ENCODE peak calls at places on chromosomes 1 and 21, in four cellular contexts. F is uterus, I is A549, Q is stomach. J is an unnamed sample. For H3K4me1, the result is how much of the 10 kb centered on the place peaks cover.

GRCh38 chr1:98322966-98323365 is 338.6 kb upstream of the SNX7 start:
- DNase-seq in Q (no peak), F (no peak), I (no peak), J (no peak)

GRCh38 chr1:181099152-181100014 is 10.9 kb downstream of the IER5 start:
- DNase-seq in I (no peak), F (no peak), Q (no peak), J (no peak)

GRCh38 chr1:4002741-4003140 is 102.7 kb upstream of the C1orf174 start:
- DNase-seq in Q (no peak), F (no peak), I (no peak), J (no peak)

GRCh38 chr1:155339515-155340111 is 18.9 kb downstream of the RUSC1 start:
- DNase-seq in Q (no peak), F (no peak), I (no peak), J (no peak)

GRCh38 chr1:146034976-146035469 is 13.5 kb upstream of the HJV start:
- DNase-seq in Q (no peak), I (peak), F (no peak), J (no peak)

GRCh38 chr1:167635233-167635648 is 5.2 kb downstream of the RCSD1 start:
- DNase-seq in F (no peak), I (no peak), Q (no peak), J (no peak)

GRCh38 chr21:18810136-18810535 is 406.6 kb upstream of the TMPRSS15 start:
- DNase-seq in I (no peak), F (no peak), Q (no peak), J (no peak)

GRCh38 chr1:183022202-183023145 is 746 bp upstream of the LAMC1 start:
- DNase-seq in Q (peak), I (peak), F (peak), J (peak)

GRCh38 chr1:208349679-208350330 is 105.6 kb upstream of the PLXNA2 start:
- DNase-seq in Q (no peak), I (no peak), F (no peak), J (no peak)

GRCh38 chr1:65632230-65632629 is 160.5 kb upstream of the PDE4B start:
- DNase-seq in I (no peak), F (no peak), Q (no peak), J (no peak)

GRCh38 chr1:223667484-223668182 is 2.1 kb upstream of the CAPN8 start:
- DNase-seq in I (no peak), F (no peak), Q (no peak), J (no peak)

GRCh38 chr1:209927466-209927865 is 10.6 kb upstream of the SYT14 start:
- DNase-seq in F (no peak), Q (no peak), I (no peak), J (no peak)

GRCh38 chr1:14255711-14256110 is 342.8 kb upstream of the KAZN start:
- DNase-seq in Q (no peak), I (no peak), F (no peak), J (no peak)

GRCh38 chr1:223695941-223696340 is 16.4 kb upstream of the CAPN2 start:
- DNase-seq in Q (no peak), F (no peak), I (no peak), J (no peak)

GRCh38 chr1:21539933-21540332 is 30.7 kb downstream of the ALPL start:
- DNase-seq in I (peak), Q (peak), F (no peak), J (no peak)

GRCh38 chr21:28776251-28776650 is 216.4 kb downstream of the LTN1 start:
- DNase-seq in Q (no peak), I (no peak), F (no peak), J (no peak)

GRCh38 chr1:220203816-220204215 is 68.4 kb downstream of the RAB3GAP2 start:
- DNase-seq in I (no peak), F (no peak), Q (no peak), J (no peak)

GRCh38 chr1:2385606-2386280 is 5.6 kb downstream of the MORN1 start:
- DNase-seq in F (no peak), Q (no peak), I (no peak), J (no peak)

GRCh38 chr1:44084998-44085675 is 33.5 kb upstream of the KLF17 start:
- DNase-seq in Q (no peak), F (no peak), I (no peak), J (no peak)

GRCh38 chr1:221462345-221462744 is 279.5 kb downstream of the DUSP10 start:
- DNase-seq in Q (no peak), F (no peak), I (no peak), J (no peak)

GRCh38 chr1:115706774-115707425 is 61.6 kb downstream of the CASQ2 start:
- DNase-seq in Q (no peak), F (no peak), I (no peak), J (no peak)

GRCh38 chr1:66729130-66729922 is 22.9 kb upstream of the DYNLT5 start:
- DNase-seq in Q (no peak), F (no peak), I (no peak), J (no peak)

GRCh38 chr1:38918568-38918967 is 23.1 kb downstream of the RHBDL2 start:
- DNase-seq in Q (no peak), F (no peak), I (no peak), J (no peak)

GRCh38 chr21:45617021-45617930 is 26.2 kb upstream of the PCBP3 start:
- DNase-seq in F (no peak), Q (no peak), I (no peak), J (no peak)

GRCh38 chr21:46628868-46629267 is 6.6 kb upstream of the PRMT2 start:
- DNase-seq in F (no peak), I (no peak), Q (no peak), J (no peak)

GRCh38 chr1:56934400-56935080 is 31.3 kb downstream of the C8B start:
- DNase-seq in I (no peak), Q (no peak), F (no peak), J (no peak)

GRCh38 chr1:48470506-48470905 is 1.5 kb downstream of the SPATA6 start:
- DNase-seq in F (peak), I (no peak), Q (peak), J (peak)

GRCh38 chr1:98661544-98662353 is at the start of gene SNX7:
- DNase-seq in F (peak), Q (peak), I (peak), J (peak)

GRCh38 chr1:9680828-9681227 is 29.3 kb downstream of the PIK3CD start:
- DNase-seq in F (no peak), Q (no peak), I (no peak), J (no peak)

GRCh38 chr1:69290266-69290665 is 277.5 kb upstream of the LRRC7 start:
- DNase-seq in Q (no peak), I (no peak), F (no peak), J (no peak)

GRCh38 chr1:61808968-61809367 is 66.7 kb downstream of the PATJ start:
- DNase-seq in Q (no peak), F (no peak), I (no peak), J (no peak)

GRCh38 chr1:26278835-26279597 is 870 bp upstream of the SH3BGRL3 start:
- DNase-seq in Q (peak), I (no peak), F (no peak), J (no peak)

GRCh38 chr21:43603230-43603626 is 56.1 kb downstream of the HSF2BP start:
- DNase-seq in F (no peak), Q (no peak), I (no peak), J (peak)

GRCh38 chr1:35046730-35047129 is 15.0 kb upstream of the ZMYM6 start:
- DNase-seq in F (no peak), Q (no peak), I (no peak), J (no peak)

GRCh38 chr1:64077281-64077940 is 126.0 kb upstream of the UBE2U start:
- DNase-seq in Q (no peak), I (no peak), F (no peak), J (no peak)

GRCh38 chr1:219184337-219184736 is 10.7 kb downstream of the LYPLAL1 start:
- DNase-seq in I (no peak), Q (no peak), F (no peak), J (no peak)
- H3K4me3 ChIP-seq in I (no peak), Q (no peak), F (no peak), J (no peak)

DNA sequence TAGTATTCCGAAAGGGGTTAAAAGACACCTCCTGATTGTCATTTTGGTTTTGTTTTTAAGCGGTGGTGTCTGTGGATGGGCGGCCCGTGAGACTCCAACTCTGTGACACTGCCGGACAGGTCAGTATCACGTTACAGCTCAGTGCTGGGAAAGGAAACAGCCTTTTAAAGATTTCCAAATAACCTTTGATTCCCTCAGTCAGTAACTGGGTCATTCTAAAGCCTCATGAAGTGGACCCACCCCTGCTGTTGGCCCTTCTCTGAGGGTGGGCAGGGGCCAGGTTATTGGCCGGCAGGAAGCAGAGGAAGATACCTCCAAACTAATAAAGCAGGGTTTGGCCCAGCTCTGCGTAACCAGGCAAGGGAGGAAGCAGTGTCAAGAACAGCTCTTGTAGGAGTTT is 2.3 kb downstream of the RHOU start:
- DNase-seq in Q (no peak), F (peak), I (no peak), J (peak)
- H3K4me1 ChIP-seq in Q (half or more), F (under half), I (under half), J (under half)

GRCh38 chr1:110086959-110087358 is 16.5 kb upstream of the ALX3 start:
- DNase-seq in F (no peak), I (no peak), Q (no peak), J (no peak)

GRCh38 chr1:110082477-110082876 is 12.0 kb upstream of the ALX3 start:
- DNase-seq in I (no peak), F (no peak), Q (no peak), J (no peak)

GRCh38 chr1:110085666-110086065 is 15.2 kb upstream of the ALX3 start:
- DNase-seq in I (no peak), F (no peak), Q (no peak), J (no peak)

GRCh38 chr1:110083453-110084225 is 13.2 kb upstream of the ALX3 start:
- DNase-seq in F (no peak), I (no peak), Q (no peak), J (no peak)

DNA sequence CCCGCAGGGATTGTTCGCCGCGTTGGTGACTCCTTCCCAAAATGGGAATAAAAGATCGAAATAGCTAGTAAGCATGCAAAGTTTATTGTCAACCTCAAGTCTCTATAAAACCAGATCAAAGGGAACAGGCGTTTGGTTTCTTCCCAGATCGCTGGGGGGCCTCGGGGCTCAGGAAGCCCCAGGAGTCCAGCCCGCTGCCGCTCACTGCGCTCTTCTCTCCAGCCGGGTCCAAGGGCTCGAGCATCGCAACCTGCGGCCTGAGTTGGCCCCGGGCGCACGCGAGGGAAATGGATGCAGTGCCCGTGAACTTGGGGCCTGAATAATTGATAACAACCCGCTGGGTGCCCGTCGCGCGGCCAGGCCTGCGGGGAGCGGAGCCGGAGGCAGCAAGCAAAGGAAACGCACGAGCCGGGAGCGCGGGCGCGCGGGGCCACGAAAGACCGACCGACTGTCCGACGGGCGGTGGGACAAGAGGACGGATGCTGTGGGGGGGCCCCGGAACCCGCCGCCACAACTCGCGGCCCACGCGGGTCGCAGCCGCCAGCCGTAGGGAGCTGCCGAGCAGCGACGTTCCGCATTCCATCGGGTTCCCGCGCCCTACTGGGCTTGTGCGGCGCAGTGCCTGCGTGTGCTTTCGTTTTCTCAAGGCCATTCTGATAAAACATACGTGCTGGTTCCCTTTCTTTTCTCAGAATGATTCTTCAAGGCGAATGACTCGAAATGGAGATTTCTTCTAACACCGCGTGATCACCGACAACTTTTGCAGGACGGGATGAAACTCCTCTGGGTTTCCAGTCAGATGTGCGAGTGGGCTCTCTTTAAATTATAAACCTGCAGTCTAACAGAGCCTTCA is 14.0 kb upstream of the ALX3 start:
- DNase-seq in Q (peak), F (peak), I (no peak), J (peak)
- TF ChIP-seq POLR2A in Q (no peak), F (peak), I (no peak), J (no peak)

DNA sequence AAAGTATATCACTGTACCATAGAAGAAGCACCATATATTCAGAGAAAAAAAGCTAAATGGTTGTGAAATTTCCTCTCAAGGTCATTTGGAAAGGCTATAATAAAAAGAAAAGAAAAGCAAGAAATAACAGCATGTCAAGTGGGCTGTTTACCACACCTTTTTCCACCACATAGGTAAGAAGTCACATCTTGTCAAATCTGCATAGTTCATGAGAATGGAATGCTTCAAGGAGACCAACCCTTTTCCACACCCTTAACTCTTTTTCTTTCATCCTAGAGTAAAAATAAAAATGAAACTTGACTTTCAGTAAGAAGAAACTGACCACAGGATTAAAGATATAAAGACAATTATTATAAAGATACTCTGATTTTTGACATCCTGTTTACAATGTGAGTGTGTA is 91.2 kb downstream of the ATP6V1G3 start:
- DNase-seq in F (no peak), Q (no peak), I (no peak), J (no peak)
- H3K4me3 ChIP-seq in F (no peak), Q (no peak), I (no peak), J (no peak)

GRCh38 chr1:54324750-54325704 is 81.2 kb downstream of the SSBP3 start:
- DNase-seq in I (no peak), Q (no peak), F (peak), J (no peak)
- H3K4me1 ChIP-seq in I (under half), Q (half or more), F (under half), J (under half)

DNA sequence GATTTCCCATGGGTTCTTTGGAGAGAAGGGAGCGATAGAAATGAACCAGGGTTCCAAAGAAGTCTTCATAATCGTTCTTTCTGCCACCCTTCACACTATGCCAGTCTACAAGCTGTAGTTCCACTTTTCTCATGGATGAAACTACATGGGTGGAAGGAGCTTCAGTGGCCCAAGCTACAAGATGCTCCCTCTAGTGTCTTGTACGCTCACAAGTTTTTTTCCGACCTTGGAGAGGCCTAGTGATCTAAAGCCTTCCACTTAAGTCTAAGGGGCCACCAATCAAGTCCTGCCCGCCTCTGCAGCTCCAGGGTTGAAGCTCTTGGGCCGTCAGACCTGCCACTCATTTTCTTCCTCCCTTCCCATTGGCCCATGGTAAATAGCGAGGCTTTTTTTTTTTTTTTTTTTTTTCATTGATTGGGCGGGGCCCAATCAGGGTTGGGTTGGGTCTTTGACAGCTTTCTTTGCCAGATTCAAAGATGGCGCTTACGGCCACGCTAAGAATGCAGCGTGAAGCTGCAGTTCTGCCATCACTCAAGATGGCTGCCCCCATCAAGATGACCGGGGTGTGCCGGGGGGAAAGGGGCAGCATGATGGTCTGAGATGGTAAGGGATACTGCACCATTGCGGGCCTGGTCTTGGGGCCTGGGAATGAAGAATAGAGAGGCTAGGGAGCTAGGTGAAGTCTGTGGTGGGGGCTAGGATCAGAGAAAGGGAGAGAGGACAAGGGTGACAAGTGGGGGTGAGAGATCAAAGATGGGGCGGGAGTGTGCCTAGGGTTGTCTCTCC is at the start of gene TOMM40L:
- DNase-seq in Q (peak), I (peak), F (peak), J (peak)
- TF ChIP-seq POLR2A in Q (no peak), I (peak), F (peak), J (no peak)

GRCh38 chr1:204530932-204531331 is 14.7 kb downstream of the MDM4 start:
- DNase-seq in Q (no peak), F (no peak), I (no peak), J (no peak)
- H3K4me3 ChIP-seq in Q (no peak), F (no peak), I (no peak), J (no peak)